ENCODE peak calls at places on chromosomes 16 and 17, in four cellular contexts. One of them, this sample, is unnamed.

GRCh38 chr17:47106130-47106529 is 83.0 kb downstream of the CDC27 start:
- DNase-seq in HepG2: no peak
- DNase-seq in SK-N-SH: no peak
- DNase-seq in GM12878: no peak
- DNase-seq in this sample: no peak

GRCh38 chr16:20903116-20903888 is 2.7 kb downstream of the LYRM1 start:
- DNase-seq in GM12878: no peak
- DNase-seq in HepG2: no peak
- DNase-seq in SK-N-SH: no peak
- DNase-seq in this sample: no peak

GRCh38 chr17:81354252-81354943 is 40.9 kb upstream of the BAHCC1 start:
- DNase-seq in SK-N-SH: no peak
- DNase-seq in HepG2: no peak
- DNase-seq in GM12878: no peak
- DNase-seq in this sample: no peak

GRCh38 chr17:19284005-19284959 is 47.1 kb downstream of the EPN2 start:
- DNase-seq in HepG2: no peak
- DNase-seq in SK-N-SH: no peak
- DNase-seq in GM12878: no peak
- DNase-seq in this sample: no peak

GRCh38 chr17:54901230-54901847 is 687 bp downstream of the TOM1L1 start:
- DNase-seq in SK-N-SH: peak; percentile 27
- DNase-seq in GM12878: no peak
- DNase-seq in HepG2: peak; percentile 16
- DNase-seq in this sample: peak; percentile 28

GRCh38 chr16:83878838-83879237 is 20.1 kb upstream of the MLYCD start:
- DNase-seq in SK-N-SH: peak; percentile 44
- DNase-seq in GM12878: no peak
- DNase-seq in HepG2: peak; percentile 59
- DNase-seq in this sample: no peak

GRCh38 chr16:64132190-64132589 is 989.7 kb downstream of the CDH11 start:
- DNase-seq in HepG2: no peak
- DNase-seq in SK-N-SH: no peak
- DNase-seq in GM12878: no peak
- DNase-seq in this sample: no peak

GRCh38 chr17:71975998-71976649 is 144.7 kb upstream of the SOX9 start:
- DNase-seq in HepG2: no peak
- DNase-seq in GM12878: no peak
- DNase-seq in SK-N-SH: peak; percentile 38
- DNase-seq in this sample: peak; percentile 14

GRCh38 chr16:10971560-10971961 is 27.2 kb downstream of the CLEC16A start:
- DNase-seq in SK-N-SH: peak; percentile 63
- DNase-seq in HepG2: peak; percentile 70
- DNase-seq in GM12878: no peak
- DNase-seq in this sample: peak; percentile 34

GRCh38 chr17:82003411-82004381 is 19.0 kb downstream of the CENPX start:
- DNase-seq in SK-N-SH: no peak
- DNase-seq in HepG2: peak; percentile 92
- DNase-seq in GM12878: no peak
- DNase-seq in this sample: no peak

GRCh38 chr16:77897038-77897437 is 108.7 kb downstream of the VAT1L start:
- DNase-seq in HepG2: no peak
- DNase-seq in SK-N-SH: peak; percentile 25
- DNase-seq in GM12878: no peak
- DNase-seq in this sample: no peak

GRCh38 chr17:9878791-9879525 is 26.1 kb downstream of the RCVRN start:
- DNase-seq in SK-N-SH: no peak
- DNase-seq in HepG2: no peak
- DNase-seq in GM12878: no peak
- DNase-seq in this sample: no peak

GRCh38 chr16:3022208-3022696 is 1.5 kb downstream of the HCFC1R1 start:
- DNase-seq in SK-N-SH: no peak
- DNase-seq in GM12878: no peak
- DNase-seq in HepG2: peak; percentile 76
- DNase-seq in this sample: no peak

GRCh38 chr17:41322264-41322902 is 6.9 kb upstream of the KRTAP17-1 start:
- DNase-seq in GM12878: no peak
- DNase-seq in HepG2: peak; percentile 38
- DNase-seq in SK-N-SH: peak; percentile 50
- DNase-seq in this sample: peak; percentile 84

GRCh38 chr17:63966646-63967265 is 6.0 kb downstream of the SCN4A start:
- DNase-seq in GM12878: peak; percentile 60
- DNase-seq in HepG2: no peak
- DNase-seq in SK-N-SH: no peak
- DNase-seq in this sample: no peak

GRCh38 chr17:63969278-63969677 is 3.4 kb downstream of the SCN4A start:
- DNase-seq in GM12878: no peak
- DNase-seq in HepG2: no peak
- DNase-seq in SK-N-SH: no peak
- DNase-seq in this sample: no peak

GRCh38 chr17:63972796-63973195 is at the start of gene SCN4A:
- DNase-seq in GM12878: no peak
- DNase-seq in HepG2: no peak
- DNase-seq in SK-N-SH: no peak
- DNase-seq in this sample: no peak

GRCh38 chr17:63963123-63963522 is 9.6 kb downstream of the SCN4A start:
- DNase-seq in HepG2: no peak
- DNase-seq in GM12878: no peak
- DNase-seq in SK-N-SH: no peak
- DNase-seq in this sample: no peak

GRCh38 chr17:63967953-63968352 is 4.8 kb downstream of the SCN4A start:
- DNase-seq in SK-N-SH: no peak
- DNase-seq in GM12878: no peak
- DNase-seq in HepG2: no peak
- DNase-seq in this sample: no peak
- TF ChIP-seq JUND in SK-N-SH: no peak
- TF ChIP-seq JUND in GM12878: no peak
- TF ChIP-seq JUND in HepG2: no peak
- TF ChIP-seq JUND in this sample: no peak

GRCh38 chr17:61323696-61324539 is 75.7 kb upstream of the TBX2 start:
- DNase-seq in HepG2: no peak
- DNase-seq in SK-N-SH: no peak
- DNase-seq in GM12878: no peak
- DNase-seq in this sample: no peak
- TF ChIP-seq JUND in HepG2: no peak
- TF ChIP-seq JUND in SK-N-SH: no peak
- TF ChIP-seq JUND in GM12878: no peak
- TF ChIP-seq JUND in this sample: no peak

GRCh38 chr17:75835315-75835987 is 8.8 kb downstream of the UNC13D start:
- DNase-seq in GM12878: no peak
- DNase-seq in HepG2: no peak
- DNase-seq in SK-N-SH: peak; percentile 84
- DNase-seq in this sample: no peak

GRCh38 chr17:75836605-75837004 is 7.6 kb downstream of the UNC13D start:
- DNase-seq in GM12878: no peak
- DNase-seq in SK-N-SH: no peak
- DNase-seq in HepG2: no peak
- DNase-seq in this sample: no peak

GRCh38 chr17:75838410-75838809 is 5.8 kb downstream of the UNC13D start:
- DNase-seq in SK-N-SH: no peak
- DNase-seq in HepG2: no peak
- DNase-seq in GM12878: no peak
- DNase-seq in this sample: no peak

GRCh38 chr17:75839942-75840778 is 4.0 kb downstream of the UNC13D start:
- DNase-seq in SK-N-SH: no peak
- DNase-seq in GM12878: no peak
- DNase-seq in HepG2: no peak
- DNase-seq in this sample: no peak

GRCh38 chr17:75837899-75838298 is 6.3 kb downstream of the UNC13D start:
- DNase-seq in HepG2: no peak
- DNase-seq in GM12878: no peak
- DNase-seq in SK-N-SH: no peak
- DNase-seq in this sample: no peak
- TF ChIP-seq JUND in HepG2: no peak
- TF ChIP-seq JUND in GM12878: no peak
- TF ChIP-seq JUND in SK-N-SH: no peak
- TF ChIP-seq JUND in this sample: no peak

GRCh38 chr17:74865504-74866197 is 6.0 kb upstream of the GRIN2C start:
- DNase-seq in GM12878: no peak
- DNase-seq in SK-N-SH: no peak
- DNase-seq in HepG2: no peak
- DNase-seq in this sample: no peak
- TF ChIP-seq JUND in GM12878: no peak
- TF ChIP-seq JUND in SK-N-SH: no peak
- TF ChIP-seq JUND in HepG2: no peak
- TF ChIP-seq JUND in this sample: no peak

GRCh38 chr17:77513045-77513444 is 372.3 kb downstream of the SEC14L1 start:
- DNase-seq in GM12878: no peak
- DNase-seq in SK-N-SH: no peak
- DNase-seq in HepG2: no peak
- DNase-seq in this sample: no peak
- TF ChIP-seq JUND in GM12878: no peak
- TF ChIP-seq JUND in SK-N-SH: no peak
- TF ChIP-seq JUND in HepG2: no peak
- TF ChIP-seq JUND in this sample: no peak

DNA sequence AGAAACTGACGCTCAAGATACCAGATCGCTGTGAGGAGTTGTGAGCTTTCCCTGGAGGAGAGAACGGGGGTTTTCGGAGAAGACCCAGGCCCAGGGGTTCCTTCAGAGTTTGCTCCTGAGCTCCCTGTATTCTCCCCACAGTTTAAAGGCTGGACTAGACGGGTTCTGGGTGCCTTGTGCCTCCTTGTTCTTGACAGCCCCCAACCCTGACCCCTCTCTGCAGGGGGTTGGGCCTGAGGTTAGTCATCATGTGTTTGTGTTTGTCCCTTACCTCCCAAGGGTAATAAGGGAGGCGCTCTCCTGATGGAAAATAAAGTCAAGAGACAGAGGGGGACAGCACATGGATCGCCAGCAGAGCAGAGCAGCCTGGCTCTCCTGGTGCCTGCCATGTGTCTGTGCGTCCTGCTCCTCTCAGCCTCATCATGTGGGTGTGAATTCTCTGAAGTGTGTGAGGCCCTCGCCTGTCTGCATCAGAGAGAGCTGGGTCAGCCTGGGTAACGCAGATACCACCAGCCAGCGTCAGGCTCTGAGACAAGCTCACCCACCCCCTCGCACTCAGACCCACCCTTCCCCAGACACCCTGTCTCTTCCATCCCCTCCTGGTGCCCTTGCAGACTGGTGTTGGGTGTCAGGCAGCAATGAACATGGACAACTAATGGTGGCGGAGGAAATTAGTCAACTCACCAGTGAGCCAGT is 8.8 kb downstream of the HEXIM2 start:
- DNase-seq in GM12878: no peak
- DNase-seq in HepG2: no peak
- DNase-seq in SK-N-SH: no peak
- DNase-seq in this sample: no peak
- TF ChIP-seq JUND in GM12878: no peak
- TF ChIP-seq JUND in HepG2: no peak
- TF ChIP-seq JUND in SK-N-SH: no peak
- TF ChIP-seq JUND in this sample: no peak

GRCh38 chr17:540632-541031 is 174.0 kb downstream of the VPS53 start:
- DNase-seq in GM12878: no peak
- DNase-seq in HepG2: no peak
- DNase-seq in SK-N-SH: no peak
- DNase-seq in this sample: no peak

GRCh38 chr17:537133-537532 is 177.5 kb downstream of the VPS53 start:
- DNase-seq in HepG2: no peak
- DNase-seq in SK-N-SH: no peak
- DNase-seq in GM12878: no peak
- DNase-seq in this sample: no peak

GRCh38 chr17:539766-540165 is 174.9 kb downstream of the VPS53 start:
- DNase-seq in GM12878: no peak
- DNase-seq in SK-N-SH: no peak
- DNase-seq in HepG2: no peak
- DNase-seq in this sample: no peak

GRCh38 chr17:539048-539447 is 175.6 kb downstream of the VPS53 start:
- DNase-seq in GM12878: no peak
- DNase-seq in HepG2: no peak
- DNase-seq in SK-N-SH: no peak
- DNase-seq in this sample: no peak

GRCh38 chr17:538096-538973 is 176.3 kb downstream of the VPS53 start:
- DNase-seq in SK-N-SH: no peak
- DNase-seq in GM12878: no peak
- DNase-seq in HepG2: no peak
- DNase-seq in this sample: no peak
- TF ChIP-seq JUND in SK-N-SH: no peak
- TF ChIP-seq JUND in GM12878: no peak
- TF ChIP-seq JUND in HepG2: no peak
- TF ChIP-seq JUND in this sample: no peak

GRCh38 chr17:78774956-78775571 is 7.0 kb downstream of the CYTH1 start:
- DNase-seq in HepG2: no peak
- DNase-seq in GM12878: no peak
- DNase-seq in SK-N-SH: no peak
- DNase-seq in this sample: no peak
- TF ChIP-seq JUND in HepG2: no peak
- TF ChIP-seq JUND in GM12878: no peak
- TF ChIP-seq JUND in SK-N-SH: no peak
- TF ChIP-seq JUND in this sample: no peak